ENCODE peak calls at places on chromosomes 4 and X, in six cellular contexts. One of them, this sample, is unnamed.

GRCh38 chrX:42515939-42516338 is 262.0 kb downstream of the PPP1R2C start:
- DNase-seq in substantia nigra: no peak
- DNase-seq in NCI-H345: no peak
- DNase-seq in esophagus squamous epithelium: no peak
- DNase-seq in RWPE1: no peak
- DNase-seq in brain microvascular endothelial cell: no peak
- DNase-seq in this sample: no peak

GRCh38 chr4:113756005-113756410 is 5.5 kb downstream of the CAMK2D start:
- DNase-seq in substantia nigra: no peak
- DNase-seq in brain microvascular endothelial cell: peak
- DNase-seq in esophagus squamous epithelium: no peak
- DNase-seq in NCI-H345: no peak
- DNase-seq in RWPE1: peak
- DNase-seq in this sample: no peak

GRCh38 chrX:153973127-153974002 is 811 bp downstream of the TMEM187 start:
- DNase-seq in substantia nigra: no peak
- DNase-seq in esophagus squamous epithelium: no peak
- DNase-seq in brain microvascular endothelial cell: no peak
- DNase-seq in RWPE1: no peak
- DNase-seq in NCI-H345: no peak
- DNase-seq in this sample: no peak

GRCh38 chr4:158146736-158147135 is 26.1 kb downstream of the GASK1B start:
- DNase-seq in NCI-H345: no peak
- DNase-seq in brain microvascular endothelial cell: no peak
- DNase-seq in esophagus squamous epithelium: no peak
- DNase-seq in substantia nigra: peak
- DNase-seq in RWPE1: no peak
- DNase-seq in this sample: no peak

GRCh38 chr4:3766791-3767561 is 791 bp downstream of the ADRA2C start:
- DNase-seq in brain microvascular endothelial cell: no peak
- DNase-seq in substantia nigra: no peak
- DNase-seq in esophagus squamous epithelium: no peak
- DNase-seq in NCI-H345: peak
- DNase-seq in RWPE1: no peak
- DNase-seq in this sample: no peak

GRCh38 chr4:74608151-74608949 is 163.4 kb downstream of the AREG start:
- DNase-seq in RWPE1: peak
- DNase-seq in esophagus squamous epithelium: no peak
- DNase-seq in NCI-H345: no peak
- DNase-seq in brain microvascular endothelial cell: no peak
- DNase-seq in substantia nigra: no peak
- DNase-seq in this sample: no peak

GRCh38 chr4:7111441-7111840 is 43.6 kb upstream of the GRPEL1 start:
- DNase-seq in NCI-H345: no peak
- DNase-seq in RWPE1: no peak
- DNase-seq in esophagus squamous epithelium: no peak
- DNase-seq in substantia nigra: no peak
- DNase-seq in brain microvascular endothelial cell: no peak
- DNase-seq in this sample: no peak

GRCh38 chr4:20773144-20773997 is 73.1 kb downstream of the PACRGL start:
- DNase-seq in brain microvascular endothelial cell: peak
- DNase-seq in RWPE1: peak
- DNase-seq in esophagus squamous epithelium: no peak
- DNase-seq in NCI-H345: peak
- DNase-seq in substantia nigra: peak
- DNase-seq in this sample: peak

GRCh38 chr4:184416913-184417734 is 57.2 kb downstream of the IRF2 start:
- DNase-seq in brain microvascular endothelial cell: no peak
- DNase-seq in RWPE1: no peak
- DNase-seq in substantia nigra: no peak
- DNase-seq in NCI-H345: no peak
- DNase-seq in esophagus squamous epithelium: no peak
- DNase-seq in this sample: no peak

GRCh38 chr4:7018281-7018680 is 24.9 kb upstream of the TADA2B start:
- DNase-seq in brain microvascular endothelial cell: no peak
- DNase-seq in esophagus squamous epithelium: no peak
- DNase-seq in RWPE1: no peak
- DNase-seq in substantia nigra: no peak
- DNase-seq in NCI-H345: no peak
- DNase-seq in this sample: no peak

GRCh38 chrX:55450259-55450658 is 1.7 kb upstream of the MAGEH1 start:
- DNase-seq in brain microvascular endothelial cell: no peak
- DNase-seq in substantia nigra: peak
- DNase-seq in esophagus squamous epithelium: no peak
- DNase-seq in NCI-H345: no peak
- DNase-seq in RWPE1: no peak
- DNase-seq in this sample: no peak

GRCh38 chr4:181416966-181417365 is 826.2 kb upstream of the TENM3 start:
- DNase-seq in NCI-H345: no peak
- DNase-seq in RWPE1: no peak
- DNase-seq in esophagus squamous epithelium: no peak
- DNase-seq in brain microvascular endothelial cell: no peak
- DNase-seq in substantia nigra: no peak
- DNase-seq in this sample: no peak

GRCh38 chr4:31518796-31519250 is 798.7 kb downstream of the PCDH7 start:
- DNase-seq in RWPE1: peak
- DNase-seq in esophagus squamous epithelium: no peak
- DNase-seq in substantia nigra: no peak
- DNase-seq in NCI-H345: no peak
- DNase-seq in brain microvascular endothelial cell: peak
- DNase-seq in this sample: peak

GRCh38 chr4:3643518-3644433 is 111.6 kb upstream of the LRPAP1 start:
- DNase-seq in RWPE1: no peak
- DNase-seq in brain microvascular endothelial cell: no peak
- DNase-seq in NCI-H345: no peak
- DNase-seq in esophagus squamous epithelium: no peak
- DNase-seq in substantia nigra: no peak
- DNase-seq in this sample: no peak

GRCh38 chr4:74228691-74229640 is 71.0 kb downstream of the MTHFD2L start:
- DNase-seq in NCI-H345: peak
- DNase-seq in substantia nigra: peak
- DNase-seq in RWPE1: peak
- DNase-seq in brain microvascular endothelial cell: peak
- DNase-seq in esophagus squamous epithelium: peak
- DNase-seq in this sample: peak

GRCh38 chr4:139767168-139767567 is 101.5 kb downstream of the MGST2 start:
- DNase-seq in RWPE1: no peak
- DNase-seq in substantia nigra: no peak
- DNase-seq in esophagus squamous epithelium: no peak
- DNase-seq in brain microvascular endothelial cell: no peak
- DNase-seq in NCI-H345: no peak
- DNase-seq in this sample: no peak

GRCh38 chrX:97691901-97692455 is 808.3 kb downstream of the RPA4 start:
- DNase-seq in brain microvascular endothelial cell: no peak
- DNase-seq in RWPE1: no peak
- DNase-seq in esophagus squamous epithelium: no peak
- DNase-seq in substantia nigra: no peak
- DNase-seq in NCI-H345: no peak
- DNase-seq in this sample: no peak

GRCh38 chrX:112642349-112642748 is 37.4 kb downstream of the LHFPL1 start:
- DNase-seq in esophagus squamous epithelium: no peak
- DNase-seq in RWPE1: peak
- DNase-seq in NCI-H345: peak
- DNase-seq in brain microvascular endothelial cell: peak
- DNase-seq in substantia nigra: peak
- DNase-seq in this sample: peak

GRCh38 chr4:8874003-8874895 is 2.6 kb upstream of the HMX1 start:
- DNase-seq in substantia nigra: no peak
- DNase-seq in brain microvascular endothelial cell: no peak
- DNase-seq in NCI-H345: no peak
- DNase-seq in esophagus squamous epithelium: no peak
- DNase-seq in RWPE1: no peak
- DNase-seq in this sample: no peak

This sample was measured in LoVo.